ENCODE peak calls at places on chromosomes 2 and 18, in four cellular contexts. I is stimulated activated naive CD4-positive, alpha-beta T cell; F is M059J; X is NCI-H774. Y is an unnamed sample.

GRCh38 chr2:196376984-196377877 is 205.9 kb upstream of the STK17B start:
- DNase-seq in I (no peak), F (no peak), X (no peak), Y (no peak)

GRCh38 chr2:9703085-9703641 is 72.4 kb upstream of the YWHAQ start:
- DNase-seq in I (no peak), F (peak), X (no peak), Y (peak)

GRCh38 chr2:97870396-97870843 is 125.3 kb downstream of the TMEM131 start:
- DNase-seq in I (no peak), F (peak), X (no peak), Y (no peak)

GRCh38 chr18:13178976-13179375 is 39.6 kb upstream of the LDLRAD4 start:
- DNase-seq in I (no peak), F (peak), X (no peak), Y (no peak)

GRCh38 chr2:30679416-30680088 is 127.7 kb downstream of the CAPN13 start:
- DNase-seq in I (no peak), F (peak), X (no peak), Y (peak)

GRCh38 chr2:52429740-52430139 is 1337.9 kb upstream of the CHAC2 start:
- DNase-seq in I (no peak), F (no peak), X (no peak), Y (no peak)

GRCh38 chr2:164960159-164960558 is 4.8 kb upstream of the SLC38A11 start:
- DNase-seq in I (no peak), F (no peak), X (no peak), Y (no peak)

GRCh38 chr2:233424028-233424951 is 70.0 kb downstream of the DGKD start:
- DNase-seq in I (no peak), F (no peak), X (no peak), Y (no peak)

GRCh38 chr2:83827618-83828017 is 631.5 kb downstream of the SUCLG1 start:
- DNase-seq in I (no peak), F (no peak), X (no peak), Y (no peak)

GRCh38 chr2:177694348-177694747 is 301.8 kb downstream of the AGPS start:
- DNase-seq in I (no peak), F (no peak), X (no peak), Y (no peak)

Y was measured in NCI-H1436.